ENCODE peak calls at places on chromosomes 2 and 18, in nine cellular contexts. D is AG20443; F is NCI-H1694 treated with DMSO at 0.1 percent for 48 hours; R is activated CD4-positive, alpha-beta T cell treated with anti-CD3 and anti-CD28 coated beads for 24 hours; C is IMR-90; K is NCI-H460; S is chondrocyte; U is GM18507; J is activated CD8-positive, alpha-beta memory T cell treated with anti-CD3 and anti-CD28 coated beads for 48 hours. I is an unnamed sample.

GRCh38 chr2:191259001-191259400 is 13.8 kb downstream of the MYO1B start:
- DNase-seq in S (no peak), K (no peak), C (no peak), D (no peak), R (no peak), F (no peak), U (no peak), J (no peak), I (no peak)

GRCh38 chr18:5943514-5943913 is 48.2 kb upstream of the TMEM200C start:
- DNase-seq in C (peak), U (no peak), J (no peak), F (peak), D (no peak), R (no peak), S (no peak), K (no peak), I (no peak)

GRCh38 chr2:127175406-127175805 is 44.7 kb downstream of the CYP27C1 start:
- DNase-seq in R (no peak), C (peak), J (no peak), K (no peak), F (no peak), S (no peak), D (peak), U (no peak), I (peak)

GRCh38 chr2:171319164-171319810 is 114.5 kb downstream of the METTL8 start:
- DNase-seq in J (peak), C (peak), S (no peak), F (no peak), R (peak), D (no peak), K (no peak), U (no peak), I (no peak)

GRCh38 chr2:219484343-219485200 is 14.1 kb upstream of the GMPPA start:
- DNase-seq in D (no peak), C (no peak), R (no peak), J (no peak), K (no peak), F (no peak), S (no peak), U (no peak), I (no peak)

GRCh38 chr2:9145109-9145751 is 61.4 kb upstream of the ASAP2 start:
- DNase-seq in J (no peak), K (no peak), S (no peak), C (peak), F (no peak), U (no peak), R (no peak), D (peak), I (peak)

GRCh38 chr18:55401275-55401620 is 186.7 kb downstream of the TCF4 start:
- DNase-seq in K (no peak), U (no peak), D (no peak), S (no peak), R (no peak), J (no peak), F (no peak), C (peak), I (no peak)

GRCh38 chr2:61443342-61444041 is 27.4 kb downstream of the USP34 start:
- DNase-seq in F (no peak), R (no peak), C (no peak), U (no peak), S (no peak), D (no peak), K (no peak), J (no peak), I (no peak)

GRCh38 chr18:41410007-41410406 is 545.0 kb upstream of the PIK3C3 start:
- DNase-seq in F (no peak), U (no peak), K (no peak), R (no peak), J (no peak), D (no peak), C (no peak), S (no peak), I (no peak)

GRCh38 chr2:186426153-186427016 is 59.7 kb upstream of the ZC3H15 start:
- DNase-seq in F (no peak), S (no peak), J (no peak), U (peak), K (no peak), C (no peak), R (no peak), D (no peak), I (no peak)

GRCh38 chr18:36831139-36831538 is 2.2 kb downstream of the KIAA1328 start:
- DNase-seq in U (no peak), C (peak), J (no peak), S (no peak), D (no peak), R (no peak), K (no peak), F (no peak), I (no peak)

GRCh38 chr2:203928849-203929248 is 7.7 kb upstream of the ICOS start:
- DNase-seq in U (no peak), J (no peak), F (peak), C (peak), R (no peak), K (no peak), D (no peak), S (no peak), I (no peak)

GRCh38 chr2:241902357-241902991 is 32.9 kb downstream of the RTP5 start:
- DNase-seq in J (no peak), K (no peak), C (no peak), S (peak), R (no peak), D (no peak), U (no peak), F (no peak), I (peak)

GRCh38 chr2:72004976-72005375 is 142.7 kb downstream of the CYP26B1 start:
- DNase-seq in R (no peak), U (no peak), C (no peak), D (peak), S (peak), F (no peak), J (no peak), K (no peak), I (peak)

GRCh38 chr2:119366161-119366648 is 429 bp downstream of the C2orf76 start:
- DNase-seq in F (no peak), S (no peak), U (no peak), C (peak), J (no peak), D (no peak), K (no peak), R (no peak), I (no peak)